ENCODE peak calls at places on chromosomes 3 and 15, in eight cellular contexts. I is fibroblast of lung, T is AG04449, E is small intestine, P is lower lobe of right lung, D is epithelial cell of esophagus, S is foreskin fibroblast, R is adrenal gland. J is an unnamed sample.

GRCh38 chr3:177448987-177449975 is 252.0 kb upstream of the TBL1XR1 start:
- DNase-seq in T (no peak), R (no peak), P (peak; percentile 72), D (peak; percentile 100), E (peak; percentile 65), S (no peak), I (peak; percentile 99), J (no peak)

GRCh38 chr3:192993428-192993827 is 75.8 kb upstream of the MB21D2 start:
- DNase-seq in R (no peak), S (no peak), D (no peak), T (no peak), P (no peak), I (no peak), E (no peak), J (no peak)

GRCh38 chr3:43534676-43535075 is 87.1 kb downstream of the ANO10 start:
- DNase-seq in R (no peak), D (peak; percentile 69), T (no peak), I (no peak), S (no peak), P (no peak), E (no peak), J (no peak)

GRCh38 chr15:83769411-83769960 is 115.6 kb downstream of the ADAMTSL3 start:
- DNase-seq in S (no peak), R (no peak), D (peak; percentile 45), I (no peak), T (no peak), E (no peak), P (no peak), J (no peak)

GRCh38 chr3:133944641-133945441 is 49.2 kb upstream of the RAB6B start:
- DNase-seq in E (no peak), T (no peak), I (peak; percentile 95), P (no peak), D (peak; percentile 41), S (peak; percentile 73), R (peak; percentile 36), J (peak; percentile 95)

GRCh38 chr3:113312416-113312815 is 101.1 kb downstream of the BOC start:
- DNase-seq in S (no peak), I (no peak), E (no peak), T (no peak), D (no peak), P (no peak), R (no peak), J (no peak)

GRCh38 chr3:167740961-167741587 is 5.6 kb downstream of the SERPINI1 start:
- DNase-seq in R (no peak), I (peak; percentile 22), T (no peak), P (no peak), D (peak; percentile 48), E (peak; percentile 34), S (peak; percentile 48), J (peak; percentile 10)

GRCh38 chr3:126125341-126125740 is 41.4 kb upstream of the SLC41A3 start:
- DNase-seq in P (peak; percentile 18), R (peak; percentile 12), S (no peak), T (no peak), I (no peak), D (no peak), E (no peak), J (no peak)

GRCh38 chr3:29283297-29283681 is 2.4 kb downstream of the RBMS3 start:
- DNase-seq in I (no peak), T (no peak), D (peak; percentile 27), E (no peak), S (no peak), R (no peak), P (no peak), J (no peak)
- H3K4me3 ChIP-seq in I (peak overlapping the region; percentile 78), T (peak overlapping the region; percentile 78), D (peak overlapping the region; percentile 72), E (peak overlapping the region; percentile 36), S (peak overlapping the region; percentile 71), R (peak overlapping the region; percentile 77), P (peak overlapping the region; percentile 64), J (peak overlapping the region; percentile 69)

GRCh38 chr15:64101018-64101417 is 5.2 kb downstream of the SNX1 start:
- DNase-seq in I (no peak), E (no peak), P (no peak), S (no peak), T (no peak), R (no peak), D (no peak), J (no peak)
- H3K4me3 ChIP-seq in I (no peak overlapping the region), E (no peak overlapping the region), P (no peak overlapping the region), S (no peak overlapping the region), T (no peak overlapping the region), R (no peak overlapping the region), D (no peak overlapping the region), J (no peak overlapping the region)

DNA sequence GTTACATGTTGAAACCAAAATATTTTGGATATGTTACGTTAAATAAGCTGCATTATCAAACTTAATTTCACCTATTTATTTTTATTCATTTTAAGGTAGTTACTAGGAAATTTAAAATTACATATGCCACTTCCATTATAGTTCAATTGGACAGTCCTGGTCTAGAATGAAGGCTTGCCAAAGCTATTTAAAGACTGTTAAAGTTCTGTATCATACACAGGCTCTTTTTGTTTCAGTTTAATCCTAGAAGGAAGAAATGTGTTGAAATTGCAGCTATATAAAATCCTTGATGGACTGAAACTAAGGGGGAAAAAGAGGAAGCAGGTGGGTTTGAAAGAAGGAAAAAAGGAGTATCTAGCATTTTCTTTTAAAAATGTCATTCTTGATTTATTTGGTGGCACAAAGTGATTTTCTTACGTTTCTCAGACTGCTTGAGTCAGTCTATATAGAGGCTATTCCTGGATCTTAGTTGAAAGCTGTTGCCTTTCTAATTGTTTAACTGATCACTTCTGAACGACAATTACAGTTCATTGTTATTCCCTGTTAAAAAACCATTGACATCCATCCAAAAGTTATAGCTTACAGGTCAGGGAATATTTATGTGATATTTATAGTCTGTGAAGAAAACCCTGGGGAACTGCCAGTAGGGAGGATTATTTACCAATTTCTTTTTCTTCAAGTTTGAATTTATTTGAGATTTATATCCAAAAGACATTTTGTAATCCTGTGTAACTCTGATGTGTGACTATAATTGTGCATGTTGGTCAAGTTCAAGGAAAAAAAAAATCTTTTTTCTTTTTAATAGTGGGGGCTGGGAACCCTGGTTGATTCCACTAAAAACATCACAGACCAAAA is 194.9 kb downstream of the RORA start:
- DNase-seq in P (no peak), T (no peak), D (no peak), I (no peak), E (no peak), S (no peak), R (no peak), J (no peak)
- H3K4me3 ChIP-seq in P (no peak overlapping the region), T (peak overlapping the region; percentile 3), D (no peak overlapping the region), I (peak overlapping the region; percentile 1), E (no peak overlapping the region), S (peak overlapping the region; percentile 3), R (no peak overlapping the region), J (no peak overlapping the region)

DNA sequence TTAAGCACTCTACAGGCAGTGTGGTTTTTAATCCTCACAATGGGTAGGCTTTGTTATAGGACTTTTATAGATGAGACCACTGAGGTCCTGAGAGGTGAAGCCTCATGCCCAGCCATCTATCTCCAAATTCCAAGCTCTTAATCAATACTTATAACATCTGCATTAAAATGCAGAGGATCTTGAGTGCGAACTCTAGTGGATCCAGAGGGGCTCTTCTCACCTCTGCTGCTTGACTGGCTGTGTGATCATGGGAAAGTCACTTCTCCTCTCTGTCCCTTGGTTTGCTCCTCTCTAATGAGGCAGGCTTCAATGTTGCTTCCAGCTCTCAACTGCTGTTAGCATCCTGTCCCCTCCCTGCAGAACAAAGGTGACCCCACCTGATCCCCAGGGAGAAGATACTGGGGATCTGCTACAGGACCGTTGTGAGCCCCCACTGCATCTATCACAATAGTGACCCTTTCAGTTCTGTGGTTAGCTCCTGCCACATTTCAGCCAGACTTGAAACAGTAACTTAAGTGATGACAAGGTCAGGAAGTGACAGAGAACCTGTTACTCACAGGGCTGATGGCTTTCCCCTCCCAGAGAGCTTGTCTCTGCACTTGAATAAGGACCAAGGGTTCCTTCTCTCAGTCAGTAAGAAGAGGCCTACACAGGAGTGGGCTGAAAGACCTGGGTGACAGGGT is 1.3 kb downstream of the SLC27A2 start:
- DNase-seq in P (no peak), D (no peak), S (no peak), R (no peak), T (no peak), E (peak; percentile 15), I (no peak), J (no peak)
- H3K4me3 ChIP-seq in P (peak overlapping the region; percentile 70), D (no peak overlapping the region), S (no peak overlapping the region), R (no peak overlapping the region), T (no peak overlapping the region), E (peak overlapping the region; percentile 50), I (no peak overlapping the region), J (no peak overlapping the region)

DNA sequence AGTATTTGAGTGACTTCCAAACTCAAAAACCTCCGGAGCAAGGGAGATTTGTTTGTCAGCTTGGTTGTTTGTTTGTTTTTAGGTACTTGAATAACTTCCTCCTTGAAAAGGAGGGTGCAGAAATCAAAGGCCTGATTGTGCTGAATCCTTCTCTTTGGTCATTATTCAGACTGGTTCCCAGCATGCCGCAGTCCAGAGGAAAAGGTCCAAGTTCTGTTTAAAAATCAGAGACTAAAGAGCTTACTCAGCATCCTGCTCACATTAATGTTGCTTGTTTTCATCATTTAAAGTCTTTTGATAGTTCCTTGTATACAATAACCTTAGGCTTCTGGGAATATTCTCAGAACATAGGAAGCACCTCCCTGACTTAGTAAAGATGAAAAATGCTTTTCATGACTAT is 987 bp upstream of the SCG3 start:
- DNase-seq in I (no peak), D (no peak), P (no peak), R (no peak), E (no peak), T (no peak), S (no peak), J (no peak)
- H3K4me3 ChIP-seq in I (no peak overlapping the region), D (no peak overlapping the region), P (no peak overlapping the region), R (no peak overlapping the region), E (no peak overlapping the region), T (no peak overlapping the region), S (no peak overlapping the region), J (no peak overlapping the region)

GRCh38 chr15:60003243-60004018 is 680 bp upstream of the FOXB1 start:
- DNase-seq in I (no peak), P (no peak), S (no peak), E (no peak), R (no peak), T (no peak), D (no peak), J (no peak)

GRCh38 chr15:60005352-60006202 is 1.5 kb downstream of the FOXB1 start:
- DNase-seq in D (no peak), P (peak; percentile 43), E (no peak), S (no peak), T (no peak), I (no peak), R (no peak), J (no peak)

GRCh38 chr15:60006203-60006782 is 2.2 kb downstream of the FOXB1 start:
- DNase-seq in S (peak; percentile 45), E (peak; percentile 55), R (no peak), I (peak; percentile 6), D (peak; percentile 29), P (peak; percentile 52), T (no peak), J (no peak)

GRCh38 chr15:60004019-60004845 is at the start of gene FOXB1:
- DNase-seq in D (no peak), P (no peak), T (no peak), R (no peak), E (no peak), I (no peak), S (no peak), J (no peak)

GRCh38 chr15:60004846-60005351 is 788 bp downstream of the FOXB1 start:
- DNase-seq in I (peak; percentile 12), D (peak; percentile 39), S (peak; percentile 41), E (no peak), T (no peak), R (no peak), P (peak; percentile 44), J (no peak)
- H3K4me3 ChIP-seq in I (no peak overlapping the region), D (no peak overlapping the region), S (no peak overlapping the region), E (no peak overlapping the region), T (no peak overlapping the region), R (peak overlapping the region; percentile 46), P (peak overlapping the region; percentile 58), J (peak overlapping the region; percentile 23)

GRCh38 chr15:50150851-50151250 is 31.1 kb upstream of the SLC27A2 start:
- DNase-seq in I (no peak), T (no peak), P (no peak), D (no peak), E (no peak), S (no peak), R (no peak), J (no peak)
- H3K4me3 ChIP-seq in I (no peak overlapping the region), T (no peak overlapping the region), P (no peak overlapping the region), D (no peak overlapping the region), E (no peak overlapping the region), S (no peak overlapping the region), R (no peak overlapping the region), J (no peak overlapping the region)

J was measured in skeletal muscle cell.